ENCODE peak calls at places on chromosomes 12 and 14, in seven cellular contexts. A is breast epithelium, L is stomach, P is transverse colon, R is natural killer cell, Q is A673, G is A549. E is an unnamed sample.

GRCh38 chr12:92955997-92956663 is 27.0 kb upstream of the EEA1 start:
- DNase-seq in P (no peak), G (no peak), A (no peak), R (no peak), Q (no peak), L (no peak), E (peak; percentile 90)

GRCh38 chr12:62516932-62517331 is 50.3 kb downstream of the MON2 start:
- DNase-seq in P (no peak), G (no peak), R (no peak), A (no peak), Q (no peak), L (no peak), E (no peak)

GRCh38 chr14:90483551-90483950 is 86.7 kb downstream of the CALM1 start:
- DNase-seq in A (no peak), R (no peak), P (peak; percentile 49), L (peak; percentile 67), G (no peak), Q (no peak), E (peak; percentile 38)

GRCh38 chr14:33891700-33892099 is 59.2 kb downstream of the EGLN3 start:
- DNase-seq in G (no peak), A (no peak), R (no peak), Q (no peak), L (no peak), P (no peak), E (no peak)

GRCh38 chr12:129212221-129212630 is 358.9 kb downstream of the GLT1D1 start:
- DNase-seq in P (no peak), L (no peak), G (no peak), Q (no peak), R (no peak), A (no peak), E (no peak)

GRCh38 chr12:68614772-68615171 is 4.1 kb downstream of the RAP1B start:
- DNase-seq in P (no peak), Q (no peak), A (no peak), R (no peak), G (no peak), L (no peak), E (no peak)

GRCh38 chr12:115354007-115354452 is 670.1 kb upstream of the TBX3 start:
- DNase-seq in G (peak; percentile 68), L (peak; percentile 56), R (no peak), Q (no peak), P (peak; percentile 59), A (no peak), E (peak; percentile 99)

GRCh38 chr12:109638735-109639134 is 65.1 kb downstream of the MVK start:
- DNase-seq in A (no peak), Q (no peak), R (no peak), L (no peak), P (no peak), G (no peak), E (no peak)

GRCh38 chr12:42213023-42213422 is 25.0 kb downstream of the YAF2 start:
- DNase-seq in Q (no peak), A (no peak), G (no peak), R (no peak), P (peak; percentile 25), L (no peak), E (peak; percentile 80)

GRCh38 chr14:78092040-78092439 is 78.1 kb upstream of the NRXN3 start:
- DNase-seq in Q (no peak), A (no peak), G (no peak), P (no peak), L (no peak), R (no peak), E (no peak)

GRCh38 chr14:68268197-68268596 is 448.6 kb downstream of the RAD51B start:
- DNase-seq in R (no peak), P (no peak), G (no peak), L (no peak), A (no peak), Q (no peak), E (no peak)

GRCh38 chr14:59905193-59905592 is 14.8 kb upstream of the LRRC9 start:
- DNase-seq in A (no peak), P (no peak), G (no peak), R (no peak), Q (no peak), L (no peak), E (no peak)

GRCh38 chr12:82090188-82090587 is 268.0 kb downstream of the CCDC59 start:
- DNase-seq in A (no peak), L (no peak), P (no peak), Q (no peak), R (no peak), G (no peak), E (no peak)

GRCh38 chr12:132786192-132786591 is 24.6 kb upstream of the ANKLE2 start:
- DNase-seq in Q (no peak), P (no peak), R (no peak), L (no peak), A (no peak), G (no peak), E (no peak)

GRCh38 chr14:68784995-68785816 is 7.7 kb downstream of the ZFP36L1 start:
- DNase-seq in G (peak; percentile 76), L (peak; percentile 27), A (no peak), R (no peak), P (no peak), Q (no peak), E (peak; percentile 94)

GRCh38 chr14:61566537-61567225 is 128.6 kb upstream of the HIF1A start:
- DNase-seq in G (no peak), Q (no peak), L (no peak), A (no peak), P (no peak), R (no peak), E (peak; percentile 75)

GRCh38 chr12:122988036-122988435 is 7.6 kb downstream of the ARL6IP4 start:
- DNase-seq in L (no peak), A (no peak), Q (no peak), P (no peak), G (no peak), R (no peak), E (no peak)

GRCh38 chr14:70791971-70792370 is 17.3 kb downstream of the MAP3K9 start:
- DNase-seq in R (no peak), L (no peak), Q (no peak), G (no peak), P (no peak), A (no peak), E (no peak)

GRCh38 chr14:97713023-97713422 is 915.8 kb downstream of the VRK1 start:
- DNase-seq in G (no peak), P (no peak), R (no peak), A (no peak), Q (peak; percentile 7), L (no peak), E (peak; percentile 92)

GRCh38 chr14:53109028-53109687 is 44.0 kb downstream of the DDHD1 start:
- DNase-seq in P (peak; percentile 35), G (no peak), L (no peak), Q (peak; percentile 46), A (no peak), R (no peak), E (no peak)

GRCh38 chr14:64074961-64075619 is 219.1 kb downstream of the ESR2 start:
- DNase-seq in L (no peak), Q (no peak), P (no peak), R (no peak), G (peak; percentile 10), A (no peak), E (peak; percentile 77)

GRCh38 chr14:95741781-95742180 is 27.9 kb upstream of the TCL1A start:
- DNase-seq in P (no peak), A (no peak), G (no peak), R (no peak), L (no peak), Q (no peak), E (no peak)

DNA sequence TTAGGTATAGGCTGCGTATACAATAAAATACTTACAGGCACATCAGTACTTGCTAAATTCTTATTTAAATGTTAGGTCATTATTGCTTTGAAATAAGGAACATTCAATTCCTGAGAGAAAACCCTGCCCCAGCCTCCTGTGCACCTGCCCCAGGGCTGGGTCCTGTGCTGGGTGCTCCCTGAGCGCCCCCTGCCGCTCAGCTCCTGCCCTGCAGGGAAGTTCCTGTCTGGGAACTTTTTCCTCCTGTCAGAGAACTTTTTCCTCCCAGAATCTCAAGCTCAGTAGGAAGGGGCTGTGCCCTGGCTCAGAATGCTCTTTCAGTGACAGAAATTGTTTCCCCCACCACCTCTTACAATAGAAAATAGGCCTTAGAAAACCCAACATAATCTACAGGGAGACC is 751.1 kb downstream of the TMEM121 start:
- DNase-seq in L (peak; percentile 61), P (peak; percentile 18), Q (peak; percentile 22), A (no peak), R (no peak), G (no peak), E (no peak)
- TF ChIP-seq CTCF in L (peak; percentile 48), P (peak; percentile 33), Q (peak; percentile 92), A (no peak), R (peak; percentile 84), G (peak; percentile 20), E (no peak)

GRCh38 chr14:41586237-41586636 is 20.4 kb upstream of the LRFN5 start:
- DNase-seq in Q (no peak), P (no peak), L (no peak), G (no peak), R (no peak), A (no peak), E (no peak)
- TF ChIP-seq CTCF in Q (no peak), P (no peak), L (no peak), G (no peak), R (no peak), A (no peak), E (no peak)

GRCh38 chr12:84508325-84508861 is 404.2 kb downstream of the SLC6A15 start:
- DNase-seq in R (no peak), G (peak; percentile 11), A (no peak), P (no peak), Q (peak; percentile 66), L (no peak), E (peak; percentile 93)
- TF ChIP-seq CTCF in R (no peak), G (no peak), A (no peak), P (no peak), Q (peak; percentile 56), L (no peak), E (peak; percentile 75)

DNA sequence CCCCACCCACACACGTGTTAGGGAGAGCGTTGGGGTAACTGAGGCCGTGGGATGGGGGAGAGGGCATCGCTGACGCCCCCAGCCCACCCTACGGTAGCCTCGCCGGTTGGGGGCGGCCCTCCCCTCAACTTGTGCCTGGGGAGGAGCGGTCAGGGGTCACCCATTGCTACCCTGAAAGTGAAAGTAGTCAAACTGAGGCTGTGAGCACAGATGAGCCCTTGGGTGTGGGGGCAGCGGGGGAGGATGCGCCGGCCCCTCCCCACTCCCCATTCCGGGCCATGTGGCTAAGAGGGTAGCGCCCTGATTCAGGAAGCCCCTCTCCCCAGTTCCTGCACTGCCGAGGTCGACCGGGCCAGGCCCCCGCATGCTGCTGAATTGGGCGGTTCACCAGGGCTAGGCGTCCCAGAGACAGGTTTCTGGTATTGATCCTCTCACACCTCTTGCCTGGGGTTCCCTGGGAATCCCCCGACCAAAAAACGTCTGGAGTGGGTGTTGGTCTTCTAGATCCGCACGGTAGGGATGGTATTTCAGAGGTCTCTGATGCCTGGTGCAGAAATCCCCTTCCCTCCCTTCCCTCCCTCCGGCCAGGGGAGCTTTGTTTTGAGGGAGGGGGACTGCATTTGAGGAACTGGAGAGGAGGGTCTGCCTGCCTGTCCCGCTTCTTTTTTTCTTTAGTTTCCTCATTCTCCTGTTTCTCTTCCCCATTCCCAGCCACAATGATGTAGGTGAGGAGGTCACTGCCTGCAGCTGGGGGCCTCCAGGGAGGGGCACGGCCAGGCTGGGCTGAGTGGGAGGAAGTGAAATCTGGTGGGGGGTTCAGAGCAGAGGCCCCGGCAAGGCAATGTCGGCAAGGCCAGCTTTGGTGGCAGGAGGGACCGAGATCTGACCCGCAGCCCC is 999 bp downstream of the SH2B3 start:
- DNase-seq in G (no peak), Q (no peak), A (no peak), L (no peak), R (peak; percentile 51), P (no peak), E (no peak)
- TF ChIP-seq CTCF in G (no peak), Q (no peak), A (no peak), L (no peak), R (no peak), P (no peak), E (no peak)

E was measured in epithelial cell of esophagus.